ENCODE peak calls at places on chromosome 5, in nine cellular contexts. One of them, this sample, is unnamed.
A peak's percentile ranks its signal among the peaks of the same experiment; 100 is the strongest.

GRCh38 chr5:13553896-13554295 is 390.6 kb downstream of the DNAH5 start:
- DNase-seq in A673: no peak
- DNase-seq in fibroblast of lung: peak; percentile 19
- DNase-seq in uterus: no peak
- DNase-seq in NB4: peak; percentile 34
- DNase-seq in dorsolateral prefrontal cortex: no peak
- DNase-seq in AG04450: no peak
- DNase-seq in HFF-Myc: no peak
- DNase-seq in foreskin fibroblast: no peak
- DNase-seq in this sample: peak; percentile 2

GRCh38 chr5:131628990-131629389 is 6.0 kb downstream of the RAPGEF6 start:
- DNase-seq in A673: peak; percentile 14
- DNase-seq in fibroblast of lung: peak; percentile 47
- DNase-seq in uterus: no peak
- DNase-seq in NB4: no peak
- DNase-seq in dorsolateral prefrontal cortex: no peak
- DNase-seq in AG04450: no peak
- DNase-seq in HFF-Myc: no peak
- DNase-seq in foreskin fibroblast: peak; percentile 59
- DNase-seq in this sample: no peak

GRCh38 chr5:50903651-50904050 is 237.2 kb downstream of the PARP8 start:
- DNase-seq in A673: no peak
- DNase-seq in fibroblast of lung: no peak
- DNase-seq in uterus: no peak
- DNase-seq in NB4: no peak
- DNase-seq in dorsolateral prefrontal cortex: no peak
- DNase-seq in AG04450: no peak
- DNase-seq in HFF-Myc: no peak
- DNase-seq in foreskin fibroblast: no peak
- DNase-seq in this sample: no peak

GRCh38 chr5:141874262-141874964 is 3.8 kb downstream of the PCDH1 start:
- DNase-seq in A673: no peak
- DNase-seq in fibroblast of lung: no peak
- DNase-seq in uterus: peak; percentile 14
- DNase-seq in NB4: no peak
- DNase-seq in dorsolateral prefrontal cortex: no peak
- DNase-seq in AG04450: no peak
- DNase-seq in HFF-Myc: no peak
- DNase-seq in foreskin fibroblast: no peak
- DNase-seq in this sample: no peak

GRCh38 chr5:158979290-158979689 is 120.4 kb downstream of the EBF1 start:
- DNase-seq in A673: no peak
- DNase-seq in fibroblast of lung: no peak
- DNase-seq in uterus: no peak
- DNase-seq in NB4: no peak
- DNase-seq in dorsolateral prefrontal cortex: no peak
- DNase-seq in AG04450: no peak
- DNase-seq in HFF-Myc: no peak
- DNase-seq in foreskin fibroblast: no peak
- DNase-seq in this sample: no peak

GRCh38 chr5:26791433-26791832 is 247.0 kb downstream of the CDH9 start:
- DNase-seq in A673: peak; percentile 0
- DNase-seq in fibroblast of lung: no peak
- DNase-seq in uterus: no peak
- DNase-seq in NB4: no peak
- DNase-seq in dorsolateral prefrontal cortex: no peak
- DNase-seq in AG04450: no peak
- DNase-seq in HFF-Myc: no peak
- DNase-seq in foreskin fibroblast: no peak
- DNase-seq in this sample: no peak

GRCh38 chr5:150298701-150299451 is 3.8 kb downstream of the ARSI start:
- DNase-seq in A673: peak; percentile 77
- DNase-seq in fibroblast of lung: peak; percentile 97
- DNase-seq in uterus: peak; percentile 81
- DNase-seq in NB4: no peak
- DNase-seq in dorsolateral prefrontal cortex: no peak
- DNase-seq in AG04450: peak; percentile 90
- DNase-seq in HFF-Myc: peak; percentile 73
- DNase-seq in foreskin fibroblast: peak; percentile 91
- DNase-seq in this sample: peak; percentile 98

GRCh38 chr5:146313027-146313426 is 25.6 kb upstream of the POU4F3 start:
- DNase-seq in A673: no peak
- DNase-seq in fibroblast of lung: no peak
- DNase-seq in uterus: no peak
- DNase-seq in NB4: peak; percentile 82
- DNase-seq in dorsolateral prefrontal cortex: no peak
- DNase-seq in AG04450: no peak
- DNase-seq in HFF-Myc: no peak
- DNase-seq in foreskin fibroblast: no peak
- DNase-seq in this sample: no peak

GRCh38 chr5:167524941-167525485 is 766.4 kb upstream of the WWC1 start:
- DNase-seq in A673: no peak
- DNase-seq in fibroblast of lung: no peak
- DNase-seq in uterus: no peak
- DNase-seq in NB4: no peak
- DNase-seq in dorsolateral prefrontal cortex: no peak
- DNase-seq in AG04450: no peak
- DNase-seq in HFF-Myc: no peak
- DNase-seq in foreskin fibroblast: no peak
- DNase-seq in this sample: no peak

GRCh38 chr5:110549301-110549700 is 177.2 kb downstream of the TMEM232 start:
- DNase-seq in A673: no peak
- DNase-seq in fibroblast of lung: no peak
- DNase-seq in uterus: no peak
- DNase-seq in NB4: no peak
- DNase-seq in dorsolateral prefrontal cortex: no peak
- DNase-seq in AG04450: no peak
- DNase-seq in HFF-Myc: no peak
- DNase-seq in foreskin fibroblast: no peak
- DNase-seq in this sample: no peak

GRCh38 chr5:115258001-115258400 is 4.7 kb downstream of the PGGT1B start:
- DNase-seq in A673: no peak
- DNase-seq in fibroblast of lung: peak; percentile 65
- DNase-seq in uterus: no peak
- DNase-seq in NB4: no peak
- DNase-seq in dorsolateral prefrontal cortex: no peak
- DNase-seq in AG04450: no peak
- DNase-seq in HFF-Myc: no peak
- DNase-seq in foreskin fibroblast: no peak
- DNase-seq in this sample: peak; percentile 7

GRCh38 chr5:96247097-96247675 is 185.9 kb downstream of the PCSK1 start:
- DNase-seq in A673: no peak
- DNase-seq in fibroblast of lung: peak; percentile 78
- DNase-seq in uterus: no peak
- DNase-seq in NB4: no peak
- DNase-seq in dorsolateral prefrontal cortex: no peak
- DNase-seq in AG04450: no peak
- DNase-seq in HFF-Myc: no peak
- DNase-seq in foreskin fibroblast: peak; percentile 50
- DNase-seq in this sample: peak; percentile 88

GRCh38 chr5:87150630-87151029 is 117.1 kb upstream of the RASA1 start:
- DNase-seq in A673: no peak
- DNase-seq in fibroblast of lung: peak; percentile 33
- DNase-seq in uterus: no peak
- DNase-seq in NB4: no peak
- DNase-seq in dorsolateral prefrontal cortex: no peak
- DNase-seq in AG04450: no peak
- DNase-seq in HFF-Myc: no peak
- DNase-seq in foreskin fibroblast: no peak
- DNase-seq in this sample: peak; percentile 16

GRCh38 chr5:58330781-58331180 is 129.1 kb downstream of the PLK2 start:
- DNase-seq in A673: no peak
- DNase-seq in fibroblast of lung: no peak
- DNase-seq in uterus: no peak
- DNase-seq in NB4: no peak
- DNase-seq in dorsolateral prefrontal cortex: no peak
- DNase-seq in AG04450: no peak
- DNase-seq in HFF-Myc: no peak
- DNase-seq in foreskin fibroblast: no peak
- DNase-seq in this sample: no peak

GRCh38 chr5:155129513-155129880 is 115.9 kb downstream of the KIF4B start:
- DNase-seq in A673: no peak
- DNase-seq in fibroblast of lung: no peak
- DNase-seq in uterus: no peak
- DNase-seq in NB4: no peak
- DNase-seq in dorsolateral prefrontal cortex: no peak
- DNase-seq in AG04450: no peak
- DNase-seq in HFF-Myc: no peak
- DNase-seq in foreskin fibroblast: no peak
- DNase-seq in this sample: no peak

GRCh38 chr5:150077060-150077459 is 9.3 kb downstream of the CSF1R start:
- DNase-seq in A673: no peak
- DNase-seq in fibroblast of lung: no peak
- DNase-seq in uterus: no peak
- DNase-seq in NB4: no peak
- DNase-seq in dorsolateral prefrontal cortex: no peak
- DNase-seq in AG04450: no peak
- DNase-seq in HFF-Myc: no peak
- DNase-seq in foreskin fibroblast: no peak
- DNase-seq in this sample: no peak

DNA sequence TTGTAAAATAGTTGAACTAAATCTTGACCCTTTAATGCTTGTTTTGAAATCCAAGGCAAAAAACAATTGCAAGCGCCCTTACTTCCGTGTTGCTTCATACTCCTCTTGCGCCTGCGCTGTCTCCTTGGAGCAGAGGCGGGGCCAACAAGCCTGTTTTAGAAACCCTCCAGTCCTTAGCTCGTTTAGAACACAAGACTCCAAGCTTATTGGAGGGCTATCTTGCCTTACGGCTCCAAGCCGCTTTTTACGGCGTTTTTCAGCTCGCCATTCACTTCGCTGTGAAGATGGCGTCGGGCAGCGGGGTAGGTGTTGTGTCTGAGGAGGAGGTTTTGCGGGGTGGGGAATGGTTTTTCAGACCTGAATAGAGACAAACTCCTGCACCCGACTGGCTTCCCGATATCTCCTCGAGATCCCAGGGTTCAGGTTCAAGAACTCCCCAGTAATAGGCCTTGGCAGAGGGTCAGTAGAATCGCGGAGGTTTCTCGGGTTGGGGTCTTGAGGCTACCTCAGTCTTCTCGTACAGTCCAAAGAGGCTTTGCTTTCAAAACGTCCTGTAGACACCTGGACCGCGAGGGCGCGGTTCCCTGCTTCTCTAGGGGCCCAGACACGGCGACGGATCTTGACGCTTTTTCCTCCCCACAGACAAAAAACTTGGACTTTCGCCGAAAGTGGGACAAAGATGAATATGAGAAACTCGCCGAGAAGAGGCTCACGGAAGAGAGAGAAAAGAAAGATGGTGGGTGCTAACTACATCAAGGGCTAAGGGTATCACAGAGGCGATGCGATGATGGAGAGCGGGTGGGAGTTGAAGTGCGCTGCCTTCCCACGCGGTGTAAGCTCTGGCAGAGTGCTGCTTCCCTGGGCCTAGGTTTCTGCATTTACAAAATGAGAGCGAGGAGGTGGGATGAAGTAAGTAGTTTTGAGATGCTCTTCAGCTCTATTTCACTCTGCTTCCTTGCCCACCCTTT is at the start of gene ZMAT2:
- DNase-seq in A673: peak; percentile 99
- DNase-seq in fibroblast of lung: peak; percentile 99
- DNase-seq in uterus: peak; percentile 95
- DNase-seq in NB4: peak; percentile 97
- DNase-seq in dorsolateral prefrontal cortex: peak; percentile 97
- DNase-seq in AG04450: peak; percentile 96
- DNase-seq in HFF-Myc: peak; percentile 95
- DNase-seq in foreskin fibroblast: peak; percentile 96
- DNase-seq in this sample: peak; percentile 99
- H3K4me3 ChIP-seq in A673: peak within 1 kb of the TSS; percentile 83
- H3K4me3 ChIP-seq in fibroblast of lung: peak within 1 kb of the TSS; percentile 76
- H3K4me3 ChIP-seq in uterus: peak within 1 kb of the TSS; percentile 80
- H3K4me3 ChIP-seq in NB4: peak within 1 kb of the TSS; percentile 95
- H3K4me3 ChIP-seq in dorsolateral prefrontal cortex: peak within 1 kb of the TSS; percentile 83
- H3K4me3 ChIP-seq in AG04450: peak within 1 kb of the TSS; percentile 92
- H3K4me3 ChIP-seq in HFF-Myc: peak within 1 kb of the TSS; percentile 91
- H3K4me3 ChIP-seq in foreskin fibroblast: peak within 1 kb of the TSS; percentile 97
- H3K4me3 ChIP-seq in this sample: peak within 1 kb of the TSS; percentile 98

GRCh38 chr5:72355706-72356299 is 35.6 kb downstream of the PTCD2 start:
- DNase-seq in A673: peak; percentile 47
- DNase-seq in fibroblast of lung: peak; percentile 22
- DNase-seq in uterus: no peak
- DNase-seq in NB4: peak; percentile 30
- DNase-seq in dorsolateral prefrontal cortex: peak; percentile 58
- DNase-seq in AG04450: no peak
- DNase-seq in HFF-Myc: no peak
- DNase-seq in foreskin fibroblast: peak; percentile 35
- DNase-seq in this sample: peak; percentile 42
- TF ChIP-seq CTCF in A673: peak; percentile 67
- TF ChIP-seq CTCF in fibroblast of lung: peak; percentile 52
- TF ChIP-seq CTCF in uterus: no peak
- TF ChIP-seq CTCF in NB4: peak; percentile 38
- TF ChIP-seq CTCF in dorsolateral prefrontal cortex: peak; percentile 54
- TF ChIP-seq CTCF in AG04450: peak; percentile 32
- TF ChIP-seq CTCF in HFF-Myc: peak; percentile 48
- TF ChIP-seq CTCF in foreskin fibroblast: peak; percentile 46
- TF ChIP-seq CTCF in this sample: peak; percentile 46

GRCh38 chr5:147403659-147404640 is 105.9 kb downstream of the DPYSL3 start:
- DNase-seq in A673: no peak
- DNase-seq in fibroblast of lung: peak; percentile 100
- DNase-seq in uterus: peak; percentile 88
- DNase-seq in NB4: peak; percentile 82
- DNase-seq in dorsolateral prefrontal cortex: no peak
- DNase-seq in AG04450: peak; percentile 90
- DNase-seq in HFF-Myc: peak; percentile 86
- DNase-seq in foreskin fibroblast: peak; percentile 96
- DNase-seq in this sample: peak; percentile 100
- H3K4me3 ChIP-seq in A673: no peak overlapping the region
- H3K4me3 ChIP-seq in fibroblast of lung: peak overlapping the region; percentile 9
- H3K4me3 ChIP-seq in uterus: no peak overlapping the region
- H3K4me3 ChIP-seq in NB4: no peak overlapping the region
- H3K4me3 ChIP-seq in dorsolateral prefrontal cortex: no peak overlapping the region
- H3K4me3 ChIP-seq in AG04450: peak overlapping the region; percentile 43
- H3K4me3 ChIP-seq in HFF-Myc: no peak overlapping the region
- H3K4me3 ChIP-seq in foreskin fibroblast: peak overlapping the region; percentile 10
- H3K4me3 ChIP-seq in this sample: peak overlapping the region; percentile 29

GRCh38 chr5:32692066-32692746 is 18.9 kb upstream of the NPR3 start:
- DNase-seq in A673: no peak
- DNase-seq in fibroblast of lung: peak; percentile 89
- DNase-seq in uterus: no peak
- DNase-seq in NB4: no peak
- DNase-seq in dorsolateral prefrontal cortex: no peak
- DNase-seq in AG04450: no peak
- DNase-seq in HFF-Myc: no peak
- DNase-seq in foreskin fibroblast: peak; percentile 54
- DNase-seq in this sample: peak; percentile 84

GRCh38 chr5:32684261-32684660 is 26.9 kb upstream of the NPR3 start:
- DNase-seq in A673: no peak
- DNase-seq in fibroblast of lung: no peak
- DNase-seq in uterus: no peak
- DNase-seq in NB4: no peak
- DNase-seq in dorsolateral prefrontal cortex: no peak
- DNase-seq in AG04450: no peak
- DNase-seq in HFF-Myc: no peak
- DNase-seq in foreskin fibroblast: no peak
- DNase-seq in this sample: no peak

GRCh38 chr5:32687167-32687831 is 23.8 kb upstream of the NPR3 start:
- DNase-seq in A673: peak; percentile 32
- DNase-seq in fibroblast of lung: peak; percentile 59
- DNase-seq in uterus: no peak
- DNase-seq in NB4: no peak
- DNase-seq in dorsolateral prefrontal cortex: no peak
- DNase-seq in AG04450: no peak
- DNase-seq in HFF-Myc: no peak
- DNase-seq in foreskin fibroblast: no peak
- DNase-seq in this sample: peak; percentile 68

GRCh38 chr5:32690153-32690552 is 21.0 kb upstream of the NPR3 start:
- DNase-seq in A673: peak; percentile 36
- DNase-seq in fibroblast of lung: no peak
- DNase-seq in uterus: no peak
- DNase-seq in NB4: peak; percentile 27
- DNase-seq in dorsolateral prefrontal cortex: no peak
- DNase-seq in AG04450: no peak
- DNase-seq in HFF-Myc: no peak
- DNase-seq in foreskin fibroblast: no peak
- DNase-seq in this sample: no peak
- TF ChIP-seq CTCF in A673: peak; percentile 55
- TF ChIP-seq CTCF in fibroblast of lung: peak; percentile 27
- TF ChIP-seq CTCF in uterus: no peak
- TF ChIP-seq CTCF in NB4: peak; percentile 54
- TF ChIP-seq CTCF in dorsolateral prefrontal cortex: no peak
- TF ChIP-seq CTCF in AG04450: peak; percentile 26
- TF ChIP-seq CTCF in HFF-Myc: peak; percentile 29
- TF ChIP-seq CTCF in foreskin fibroblast: peak; percentile 38
- TF ChIP-seq CTCF in this sample: peak; percentile 16